ENCODE peak calls at places on chromosomes 4 and X, in five cellular contexts. L, K, V, Z and C are unnamed samples.

GRCh38 chr4:133390198-133390855 is 241.2 kb downstream of the PCDH10 start:
- DNase-seq in L (no peak), K (no peak), V (no peak), Z (no peak), C (no peak)

GRCh38 chrX:23505531-23506303 is 161.6 kb upstream of the PRDX4 start:
- DNase-seq in L (no peak), K (no peak), V (no peak), Z (no peak), C (no peak)

GRCh38 chr4:3452376-3452775 is 10.6 kb downstream of the HGFAC start:
- DNase-seq in L (no peak), K (no peak), V (no peak), Z (peak; percentile 31), C (no peak)

GRCh38 chr4:3836041-3836801 is 70.0 kb downstream of the ADRA2C start:
- DNase-seq in L (peak; percentile 21), K (no peak), V (no peak), Z (peak; percentile 56), C (no peak)

GRCh38 chr4:145618912-145619638 is at the start of gene MMAA:
- DNase-seq in L (peak; percentile 94), K (peak; percentile 63), V (peak; percentile 93), Z (peak; percentile 99), C (peak; percentile 88)

GRCh38 chr4:15348236-15348635 is 79.6 kb upstream of the C1QTNF7 start:
- DNase-seq in L (no peak), K (no peak), V (no peak), Z (no peak), C (no peak)

GRCh38 chr4:101200561-101200960 is 146.8 kb downstream of the PPP3CA start:
- DNase-seq in L (peak; percentile 85), K (peak; percentile 79), V (no peak), Z (no peak), C (no peak)

GRCh38 chr4:53981573-53981972 is 82.8 kb downstream of the CHIC2 start:
- DNase-seq in L (no peak), K (peak; percentile 25), V (no peak), Z (no peak), C (no peak)

GRCh38 chr4:1212546-1213335 is 36.2 kb downstream of the CTBP1 start:
- DNase-seq in L (no peak), K (no peak), V (no peak), Z (peak; percentile 63), C (no peak)

GRCh38 chrX:147180886-147181285 is 366.3 kb upstream of the CXorf51A start:
- DNase-seq in L (no peak), K (no peak), V (no peak), Z (no peak), C (no peak)

GRCh38 chrX:118347131-118347530 is 1.2 kb downstream of the WDR44 start:
- DNase-seq in L (peak; percentile 45), K (peak; percentile 23), V (no peak), Z (no peak), C (no peak)

GRCh38 chr4:80202190-80202711 is 4.9 kb downstream of the PRDM8 start:
- DNase-seq in L (peak; percentile 89), K (no peak), V (peak; percentile 77), Z (peak; percentile 93), C (no peak)

GRCh38 chrX:771536-771935 is 140.9 kb downstream of the SHOX start:
- DNase-seq in L (no peak), K (no peak), V (no peak), Z (no peak), C (no peak)

GRCh38 chrX:38987135-38987780 is 186.0 kb downstream of the MID1IP1 start:
- DNase-seq in L (peak; percentile 64), K (no peak), V (no peak), Z (no peak), C (no peak)

GRCh38 chr4:5888222-5888701 is 4.6 kb downstream of the CRMP1 start:
- DNase-seq in L (no peak), K (no peak), V (no peak), Z (no peak), C (peak; percentile 61)

GRCh38 chrX:45515262-45516215 is 314.9 kb upstream of the DIPK2B start:
- DNase-seq in L (peak; percentile 92), K (peak; percentile 93), V (peak; percentile 79), Z (peak; percentile 70), C (no peak)

GRCh38 chr4:135508006-135508714 is 1306.6 kb upstream of the PABPC4L start:
- DNase-seq in L (peak; percentile 14), K (peak; percentile 1), V (no peak), Z (no peak), C (no peak)

GRCh38 chr4:35163189-35163588 is 1081.1 kb downstream of the ARAP2 start:
- DNase-seq in L (no peak), K (no peak), V (no peak), Z (no peak), C (no peak)

GRCh38 chr4:151627491-151627890 is 133.3 kb downstream of the GATB start:
- DNase-seq in L (no peak), K (no peak), V (no peak), Z (no peak), C (no peak)

GRCh38 chr4:176002007-176002623 is 63.5 kb upstream of the WDR17 start:
- DNase-seq in L (no peak), K (no peak), V (no peak), Z (peak; percentile 76), C (peak; percentile 28)

GRCh38 chrX:34371740-34372139 is 239.6 kb upstream of the FAM47A start:
- DNase-seq in L (no peak), K (no peak), V (no peak), Z (no peak), C (no peak)

GRCh38 chr4:184292877-184293276 is 75.2 kb upstream of the ENPP6 start:
- DNase-seq in L (no peak), K (no peak), V (no peak), Z (no peak), C (no peak)

GRCh38 chr4:123031664-123032063 is 109.3 kb upstream of the NUDT6 start:
- DNase-seq in L (no peak), K (no peak), V (no peak), Z (no peak), C (no peak)

GRCh38 chr4:186485621-186486062 is 69.7 kb downstream of the MTNR1A start:
- DNase-seq in L (no peak), K (no peak), V (no peak), Z (no peak), C (no peak)

GRCh38 chrX:38968344-38968743 is 167.1 kb downstream of the MID1IP1 start:
- DNase-seq in L (no peak), K (no peak), V (no peak), Z (no peak), C (no peak)

GRCh38 chrX:82589410-82589809 is 918.7 kb upstream of the POU3F4 start:
- DNase-seq in L (no peak), K (no peak), V (no peak), Z (no peak), C (no peak)

GRCh38 chr4:147943159-147943638 is 211.3 kb downstream of the ARHGAP10 start:
- DNase-seq in L (no peak), K (no peak), V (no peak), Z (no peak), C (no peak)

GRCh38 chrX:31572396-31572795 is 500.6 kb upstream of the FTHL17 start:
- DNase-seq in L (no peak), K (no peak), V (no peak), Z (no peak), C (no peak)

GRCh38 chr4:109465065-109465464 is 31.4 kb downstream of the SEC24B start:
- DNase-seq in L (no peak), K (no peak), V (no peak), Z (no peak), C (no peak)

GRCh38 chr4:48254381-48255072 is 15.1 kb downstream of the TEC start:
- DNase-seq in L (no peak), K (peak; percentile 35), V (no peak), Z (no peak), C (no peak)

GRCh38 chr4:52051615-52052474 is 741 bp downstream of the SPATA18 start:
- DNase-seq in L (no peak), K (peak; percentile 67), V (peak; percentile 60), Z (peak; percentile 80), C (peak; percentile 43)

GRCh38 chr4:99379571-99379970 is 27.0 kb upstream of the ADH1C start:
- DNase-seq in L (no peak), K (no peak), V (no peak), Z (no peak), C (no peak)

GRCh38 chr4:85170241-85170640 is 203.8 kb upstream of the WDFY3 start:
- DNase-seq in L (no peak), K (no peak), V (no peak), Z (no peak), C (no peak)

GRCh38 chr4:123649644-123650356 is 253.2 kb downstream of the SPRY1 start:
- DNase-seq in L (peak; percentile 77), K (peak; percentile 67), V (no peak), Z (no peak), C (no peak)

DNA sequence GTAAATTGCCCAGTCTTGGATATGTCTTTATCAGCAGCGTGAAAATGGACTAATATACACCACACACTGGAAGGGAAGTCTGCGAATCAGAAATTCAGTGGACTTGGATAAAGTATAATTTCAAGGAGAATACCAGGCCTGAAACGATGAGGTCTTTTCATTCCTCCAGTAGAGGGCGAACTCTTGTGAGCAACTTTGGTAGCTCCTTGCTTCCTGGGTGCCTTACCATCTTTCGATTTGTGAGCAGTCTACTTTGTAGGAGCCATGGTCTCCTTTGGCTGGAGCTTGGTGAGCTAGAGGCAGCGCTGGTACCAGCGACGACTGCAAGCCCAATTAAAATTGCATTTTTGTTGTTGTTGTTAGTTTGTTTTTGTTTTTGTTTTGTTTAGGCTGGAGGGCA is 791.9 kb downstream of the FAT4 start:
- DNase-seq in L (peak; percentile 23), K (no peak), V (no peak), Z (no peak), C (no peak)
- TF ChIP-seq CTCF in L (peak; percentile 33), K (no peak), V (no peak), Z (no peak), C (peak; percentile 4)

GRCh38 chr4:55008166-55009056 is 117.0 kb downstream of the KDR start:
- DNase-seq in L (peak; percentile 22), K (no peak), V (no peak), Z (peak; percentile 73), C (no peak)
- TF ChIP-seq CTCF in L (peak; percentile 56), K (peak; percentile 56), V (no peak), Z (peak; percentile 15), C (peak; percentile 33)

GRCh38 chrX:111164728-111165127 is 68.7 kb downstream of the PAK3 start:
- DNase-seq in L (peak; percentile 15), K (no peak), V (no peak), Z (no peak), C (no peak)
- TF ChIP-seq CTCF in L (peak; percentile 9), K (peak; percentile 44), V (peak; percentile 34), Z (peak; percentile 14), C (peak; percentile 39)

DNA sequence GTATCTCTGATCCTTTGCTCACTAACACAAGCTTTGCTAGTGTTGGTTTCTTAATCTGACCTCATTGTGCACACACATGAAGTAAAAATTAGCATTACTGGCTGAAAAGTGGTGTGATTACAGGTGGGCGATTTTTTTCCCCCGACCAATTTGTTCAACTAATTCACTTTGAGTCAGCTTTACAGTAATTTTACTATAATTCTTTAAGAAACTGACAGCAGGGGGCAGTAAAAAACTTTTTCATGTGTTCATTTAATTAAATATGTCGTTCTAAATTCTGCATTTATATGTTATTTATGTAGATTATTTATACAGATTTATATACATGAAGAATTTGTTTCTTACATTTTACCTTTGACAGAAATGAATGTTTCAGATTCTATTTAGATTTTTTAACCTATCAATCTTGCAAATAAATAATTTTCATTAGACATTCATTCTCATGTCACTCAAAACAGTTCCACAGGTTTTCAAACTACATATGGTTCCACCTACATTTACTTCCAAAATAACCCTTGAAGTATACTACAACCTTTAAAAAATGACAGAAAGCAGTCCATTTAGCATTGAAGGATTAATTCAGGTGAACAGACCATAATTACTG is 17.5 kb downstream of the PALLD start:
- DNase-seq in L (peak; percentile 42), K (no peak), V (no peak), Z (no peak), C (no peak)
- TF ChIP-seq CTCF in L (no peak), K (no peak), V (peak; percentile 42), Z (peak; percentile 13), C (peak; percentile 41)